ENCODE peak calls at places on chromosomes 1 and 21, in six cellular contexts. D, R, A, L, I and V are unnamed samples.

GRCh38 chr1:202274611-202275010 is 67.1 kb downstream of the UBE2T start:
- DNase-seq in D (peak), R (no peak), A (peak), L (no peak), I (peak), V (no peak)

GRCh38 chr1:13759072-13759471 is 59.1 kb downstream of the PRDM2 start:
- DNase-seq in D (no peak), R (no peak), A (no peak), L (no peak), I (no peak), V (no peak)

GRCh38 chr1:110250749-110251148 is 40.6 kb downstream of the KCNC4 start:
- DNase-seq in D (no peak), R (no peak), A (no peak), L (no peak), I (no peak), V (no peak)

GRCh38 chr1:39129514-39129913 is 75.0 kb upstream of the MACF1 start:
- DNase-seq in D (peak), R (no peak), A (no peak), L (no peak), I (no peak), V (no peak)

GRCh38 chr1:65940131-65940530 is 147.4 kb downstream of the PDE4B start:
- DNase-seq in D (no peak), R (no peak), A (no peak), L (no peak), I (no peak), V (no peak)

GRCh38 chr1:200733907-200734306 is 4.8 kb upstream of the CAMSAP2 start:
- DNase-seq in D (no peak), R (no peak), A (no peak), L (no peak), I (no peak), V (no peak)

GRCh38 chr1:196128835-196129234 is 479.4 kb downstream of the KCNT2 start:
- DNase-seq in D (no peak), R (no peak), A (no peak), L (no peak), I (no peak), V (no peak)

GRCh38 chr1:225504776-225505175 is 76.9 kb upstream of the LBR start:
- DNase-seq in D (no peak), R (no peak), A (no peak), L (no peak), I (no peak), V (no peak)

GRCh38 chr1:38047603-38048146 is 1.1 kb upstream of the POU3F1 start:
- DNase-seq in D (peak), R (no peak), A (no peak), L (no peak), I (no peak), V (no peak)

GRCh38 chr1:227885135-227885647 is 62.5 kb downstream of the WNT9A start:
- DNase-seq in D (no peak), R (no peak), A (peak), L (peak), I (peak), V (no peak)

GRCh38 chr1:1306070-1306660 is 1.6 kb downstream of the ACAP3 start:
- DNase-seq in D (no peak), R (no peak), A (peak), L (no peak), I (no peak), V (no peak)

GRCh38 chr1:24010650-24011049 is 30.5 kb upstream of the SRSF10 start:
- DNase-seq in D (no peak), R (no peak), A (no peak), L (no peak), I (no peak), V (no peak)

GRCh38 chr1:151993734-151994496 is at the start of gene S100A10:
- DNase-seq in D (peak), R (no peak), A (peak), L (no peak), I (peak), V (no peak)

GRCh38 chr1:34663031-34663430 is 91.8 kb upstream of the GJB5 start:
- DNase-seq in D (no peak), R (no peak), A (no peak), L (no peak), I (no peak), V (no peak)

GRCh38 chr21:33028759-33029511 is 3.2 kb downstream of the OLIG2 start:
- DNase-seq in D (no peak), R (no peak), A (peak), L (no peak), I (no peak), V (no peak)

GRCh38 chr1:59156526-59157196 is 140.2 kb upstream of the FGGY start:
- DNase-seq in D (no peak), R (no peak), A (no peak), L (no peak), I (no peak), V (peak)

GRCh38 chr1:10960406-10960805 is 52.0 kb upstream of the TARDBP start:
- DNase-seq in D (no peak), R (no peak), A (no peak), L (no peak), I (no peak), V (no peak)

GRCh38 chr21:38351961-38352521 is 95.2 kb downstream of the KCNJ15 start:
- DNase-seq in D (peak), R (peak), A (peak), L (no peak), I (no peak), V (peak)

GRCh38 chr1:244964112-244964971 is 100.0 kb upstream of the HNRNPU start:
- DNase-seq in D (peak), R (peak), A (no peak), L (no peak), I (no peak), V (peak)

GRCh38 chr1:89532228-89532627 is 7.6 kb downstream of the LRRC8B start:
- DNase-seq in D (no peak), R (no peak), A (no peak), L (no peak), I (no peak), V (no peak)

GRCh38 chr21:15534450-15534886 is 195.3 kb upstream of the USP25 start:
- DNase-seq in D (no peak), R (no peak), A (no peak), L (no peak), I (no peak), V (no peak)